ENCODE peak calls at places on chromosomes 5 and 9, in five cellular contexts. Z is neuronal stem cell, O is sigmoid colon, C is fibroblast of lung, R is cardiac muscle cell. H is an unnamed sample.

GRCh38 chr5:147558826-147559225 is 49.0 kb upstream of the DPYSL3 start:
- DNase-seq in Z (no peak), O (peak; percentile 85), C (peak; percentile 79), R (peak; percentile 88), H (peak; percentile 88)

GRCh38 chr5:79562351-79563246 is 48.7 kb upstream of the HOMER1 start:
- DNase-seq in Z (no peak), O (no peak), C (peak; percentile 53), R (peak; percentile 33), H (no peak)

GRCh38 chr9:121686930-121687541 is 35.6 kb downstream of the DAB2IP start:
- DNase-seq in Z (peak; percentile 57), O (peak; percentile 91), C (peak; percentile 43), R (peak; percentile 77), H (peak; percentile 21)

GRCh38 chr5:135139397-135140134 is 105.5 kb upstream of the PITX1 start:
- DNase-seq in Z (no peak), O (peak; percentile 73), C (peak; percentile 88), R (peak; percentile 89), H (no peak)

GRCh38 chr5:157100140-157100679 is 8.6 kb downstream of the HAVCR2 start:
- DNase-seq in Z (no peak), O (no peak), C (peak; percentile 42), R (peak; percentile 33), H (no peak)

GRCh38 chr9:23790341-23791260 is 35.4 kb downstream of the ELAVL2 start:
- DNase-seq in Z (no peak), O (no peak), C (no peak), R (no peak), H (no peak)

GRCh38 chr5:99949361-99949760 is 585.8 kb upstream of the FAM174A start:
- DNase-seq in Z (no peak), O (no peak), C (no peak), R (no peak), H (no peak)

GRCh38 chr9:136048560-136049411 is 46.3 kb downstream of the NACC2 start:
- DNase-seq in Z (no peak), O (peak; percentile 67), C (no peak), R (no peak), H (no peak)

GRCh38 chr9:131714821-131715220 is 25.1 kb downstream of the RAPGEF1 start:
- DNase-seq in Z (no peak), O (no peak), C (no peak), R (no peak), H (no peak)

GRCh38 chr9:125460883-125461475 is 199.4 kb downstream of the GAPVD1 start:
- DNase-seq in Z (no peak), O (peak; percentile 82), C (peak; percentile 99), R (peak; percentile 81), H (no peak)

GRCh38 chr5:64958757-64959391 is 190.1 kb downstream of the CWC27 start:
- DNase-seq in Z (no peak), O (no peak), C (peak; percentile 44), R (peak; percentile 71), H (peak; percentile 11)

GRCh38 chr5:172336264-172336663 is 52.7 kb upstream of the UBTD2 start:
- DNase-seq in Z (no peak), O (no peak), C (no peak), R (no peak), H (no peak)

GRCh38 chr5:52015760-52016159 is 632.5 kb downstream of the ISL1 start:
- DNase-seq in Z (no peak), O (no peak), C (no peak), R (no peak), H (no peak)

GRCh38 chr5:132417010-132417439 is 47.5 kb downstream of the SLC22A5 start:
- DNase-seq in Z (no peak), O (peak; percentile 75), C (no peak), R (no peak), H (no peak)

GRCh38 chr9:69466151-69466550 is 141.1 kb downstream of the ENTREP1 start:
- DNase-seq in Z (no peak), O (no peak), C (peak; percentile 78), R (peak; percentile 7), H (no peak)

GRCh38 chr9:72978724-72979123 is 25.9 kb upstream of the ALDH1A1 start:
- DNase-seq in Z (no peak), O (no peak), C (peak; percentile 46), R (peak; percentile 50), H (no peak)

DNA sequence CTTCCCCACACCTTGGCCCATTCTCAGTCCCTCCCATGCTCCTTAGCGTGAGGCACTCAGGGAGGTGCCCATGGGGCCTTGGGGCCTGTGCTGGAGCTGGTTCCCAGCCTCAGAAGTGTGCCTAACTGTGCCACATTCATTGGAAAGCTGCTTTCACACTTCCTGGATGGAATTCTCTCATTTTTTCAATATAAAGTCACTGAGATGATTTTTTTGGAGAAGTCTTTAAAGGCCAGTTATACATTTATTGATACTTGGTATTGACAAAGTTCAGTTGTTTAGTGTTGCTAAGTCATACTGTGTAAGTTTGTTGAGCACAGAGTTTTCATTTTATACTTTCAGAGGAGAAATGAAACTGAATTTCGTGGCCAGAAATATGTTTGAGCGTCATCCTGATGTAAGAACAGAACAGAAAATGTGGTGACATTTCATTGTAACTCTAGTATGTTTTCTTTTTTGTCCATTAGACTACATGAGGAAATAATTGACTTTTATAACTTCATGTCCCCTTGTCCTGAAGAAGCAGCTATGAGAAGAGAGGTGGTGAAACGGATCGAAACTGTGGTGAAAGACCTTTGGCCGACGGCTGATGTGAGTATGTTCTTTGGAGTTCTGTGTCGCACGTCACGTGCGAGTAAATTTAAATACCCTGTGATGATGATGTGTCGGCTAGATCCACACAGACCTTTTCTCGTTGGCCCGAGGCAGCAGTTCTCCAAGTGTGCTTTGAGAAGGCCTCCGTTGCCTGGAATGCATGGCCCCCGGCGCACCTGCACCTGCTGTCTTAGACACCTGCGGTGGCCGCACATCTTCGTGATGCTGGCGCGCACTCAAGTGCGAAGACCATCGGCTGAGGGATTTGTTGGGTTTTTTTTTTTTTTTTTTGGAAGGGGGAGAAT is 24.1 kb downstream of the TENT4A start:
- DNase-seq in Z (no peak), O (no peak), C (no peak), R (no peak), H (no peak)
- H3K4me1 ChIP-seq in Z (no peaks in the 10 kb centered on the region), O (peaks cover 26% of the 10 kb centered on the region), C (peaks cover 16% of the 10 kb centered on the region), R (peaks cover 7% of the 10 kb centered on the region), H (peaks cover 15% of the 10 kb centered on the region)

DNA sequence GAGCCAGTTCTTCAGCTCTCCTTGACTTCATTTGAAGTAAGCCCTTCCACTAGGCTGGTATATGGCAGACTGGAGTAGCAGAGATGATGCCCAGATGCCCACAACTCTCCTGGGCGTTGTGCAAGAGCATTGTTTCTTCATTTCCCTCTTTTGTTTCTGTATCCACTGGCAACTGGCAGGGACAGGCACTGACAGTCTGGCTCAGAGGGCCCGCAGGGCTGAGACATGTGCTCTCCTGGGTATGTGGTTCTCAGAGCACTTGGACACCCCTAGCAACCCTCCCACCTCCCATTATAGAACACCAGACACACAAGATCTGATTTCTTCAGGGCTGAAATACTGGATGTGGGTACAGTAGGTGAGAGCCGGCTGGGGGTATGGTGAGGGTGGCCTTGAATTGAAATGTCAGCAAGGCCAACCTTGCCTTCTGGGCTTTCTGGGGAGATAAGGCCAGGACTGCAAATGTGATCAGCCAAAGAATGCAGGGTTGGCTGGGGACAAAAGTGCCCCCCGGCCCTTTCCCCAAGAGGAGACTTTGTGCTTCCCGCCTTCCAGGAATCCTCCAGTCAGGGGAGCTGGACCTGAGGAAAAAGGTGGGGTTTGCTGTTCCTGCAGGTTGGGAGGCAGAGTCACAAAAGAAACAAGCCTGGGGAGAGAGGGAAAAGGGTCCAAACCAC is 28.6 kb upstream of the CTNNA1 start:
- DNase-seq in Z (no peak), O (peak; percentile 81), C (no peak), R (peak; percentile 50), H (no peak)
- H3K4me1 ChIP-seq in Z (peaks cover 9% of the 10 kb centered on the region), O (peaks cover 21% of the 10 kb centered on the region), C (no peaks in the 10 kb centered on the region), R (peaks cover 18% of the 10 kb centered on the region), H (no peaks in the 10 kb centered on the region)

DNA sequence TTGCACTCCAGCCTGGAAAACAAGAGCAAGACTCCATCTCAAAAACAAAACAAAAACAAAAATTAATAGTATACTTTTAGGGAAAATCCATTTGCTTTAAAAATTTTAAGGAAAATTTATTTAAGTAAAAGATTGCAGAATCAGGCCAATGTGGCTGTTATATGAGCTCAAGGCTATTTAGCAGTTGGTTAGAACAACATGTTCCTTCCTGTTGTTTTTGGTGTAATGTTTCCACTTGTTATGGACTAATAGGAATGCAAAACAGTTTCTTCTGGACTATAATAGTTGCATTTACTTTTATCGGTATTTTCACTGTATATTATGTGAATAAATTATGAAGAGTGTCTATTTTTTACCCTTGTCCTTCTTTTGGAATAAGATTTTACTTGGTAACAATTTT is 3.0 kb upstream of the CDC42SE2 start:
- DNase-seq in Z (no peak), O (no peak), C (no peak), R (no peak), H (no peak)
- H3K4me1 ChIP-seq in Z (peaks cover 2% of the 10 kb centered on the region), O (peaks cover 20% of the 10 kb centered on the region), C (no peaks in the 10 kb centered on the region), R (peaks cover 9% of the 10 kb centered on the region), H (peaks cover 46% of the 10 kb centered on the region)

GRCh38 chr5:119270955-119271757 is 84.7 kb upstream of the TNFAIP8 start:
- DNase-seq in Z (no peak), O (no peak), C (no peak), R (no peak), H (no peak)
- H3K4me1 ChIP-seq in Z (no peaks in the 10 kb centered on the region), O (peaks cover 43% of the 10 kb centered on the region), C (peaks cover 5% of the 10 kb centered on the region), R (no peaks in the 10 kb centered on the region), H (peaks cover 21% of the 10 kb centered on the region)

DNA sequence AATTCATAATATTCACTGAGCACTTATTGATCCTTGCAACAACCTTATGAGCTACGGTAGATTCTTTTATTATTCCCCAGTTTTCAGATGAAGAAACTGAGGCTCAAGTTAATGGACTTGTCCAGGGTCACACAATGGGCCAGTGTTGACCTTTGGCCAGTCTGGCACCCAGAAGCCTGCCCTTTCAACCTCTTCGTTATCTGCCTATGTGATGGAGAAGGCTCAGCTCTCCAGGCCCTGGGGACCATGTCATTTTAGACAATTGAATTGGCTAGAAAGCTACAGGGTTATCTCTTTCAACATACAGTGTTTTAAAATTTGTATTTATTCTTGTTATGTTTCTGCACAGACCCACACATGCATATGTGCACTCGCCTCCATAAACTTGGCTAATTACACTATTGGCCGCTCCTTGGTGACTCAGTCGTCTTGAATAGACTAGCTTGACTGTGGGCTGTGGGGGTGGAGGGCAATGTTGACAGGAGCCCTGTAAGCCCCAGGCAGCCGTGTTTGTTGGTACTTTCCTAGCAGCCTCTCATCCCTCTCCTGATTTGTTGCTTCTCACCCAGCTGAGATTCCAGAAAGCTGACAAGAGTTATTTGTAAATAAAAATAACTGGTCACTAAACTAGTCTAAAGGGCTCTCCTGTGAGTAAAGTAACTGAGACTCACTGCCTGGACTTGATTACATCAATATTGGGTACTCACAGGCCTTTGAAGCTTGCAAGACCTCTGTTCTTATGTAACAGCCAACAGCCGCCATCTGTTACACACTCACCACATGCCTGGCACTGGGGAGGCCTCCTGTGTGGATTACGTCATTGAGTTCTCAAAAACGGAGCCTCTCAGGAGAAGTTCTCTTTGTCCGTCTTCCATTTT is 8.5 kb upstream of the ANGPTL2 start:
- DNase-seq in Z (no peak), O (peak; percentile 93), C (peak; percentile 97), R (peak; percentile 95), H (peak; percentile 78)
- H3K4me1 ChIP-seq in Z (peaks cover 25% of the 10 kb centered on the region), O (peaks cover 79% of the 10 kb centered on the region), C (peaks cover 59% of the 10 kb centered on the region), R (peaks cover 33% of the 10 kb centered on the region), H (peaks cover 55% of the 10 kb centered on the region)

GRCh38 chr5:143304836-143305475 is 98.5 kb downstream of the NR3C1 start:
- DNase-seq in Z (no peak), O (no peak), C (peak; percentile 81), R (no peak), H (peak; percentile 80)
- H3K4me1 ChIP-seq in Z (no peaks in the 10 kb centered on the region), O (peaks cover 19% of the 10 kb centered on the region), C (peaks cover 2% of the 10 kb centered on the region), R (no peaks in the 10 kb centered on the region), H (peaks cover 58% of the 10 kb centered on the region)

DNA sequence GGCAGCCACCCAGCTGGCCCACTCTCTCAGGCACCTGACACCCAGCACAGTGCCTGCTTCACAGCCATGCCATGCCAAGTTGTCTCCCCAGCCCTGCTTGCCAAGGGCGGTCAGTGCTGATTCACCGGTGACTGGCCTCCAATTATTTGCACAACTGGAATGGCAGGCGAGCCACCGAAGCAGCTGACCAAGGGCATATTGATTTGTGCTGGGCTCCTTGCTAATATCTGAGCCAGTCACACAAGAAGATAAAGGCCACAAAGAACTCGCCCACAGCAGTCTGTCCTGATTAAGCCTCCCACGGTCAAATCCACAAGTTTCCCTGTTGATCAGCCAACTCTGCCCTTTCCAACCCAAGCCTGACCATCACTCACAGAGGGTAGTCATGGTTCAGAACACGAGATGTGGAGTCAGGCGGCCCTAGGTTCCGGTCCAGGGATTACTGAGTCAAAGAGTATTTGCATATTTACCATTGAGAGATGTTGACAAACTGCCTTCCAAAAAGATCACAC is 6.4 kb upstream of the EEIG1 start:
- DNase-seq in Z (no peak), O (no peak), C (peak; percentile 70), R (no peak), H (no peak)
- H3K4me1 ChIP-seq in Z (peaks cover 3% of the 10 kb centered on the region), O (peaks cover under 1% of the 10 kb centered on the region), C (peaks cover 3% of the 10 kb centered on the region), R (peaks cover 9% of the 10 kb centered on the region), H (peaks cover 19% of the 10 kb centered on the region)